ENCODE peak calls at places on chromosome 2, in seven cellular contexts. T is naive thymus-derived CD4-positive, alpha-beta T cell; N is ELR; D is GDM1; Z is Peyer's patch; W is stimulated activated CD4-positive, alpha-beta T cell treated with anti-CD3 and anti-CD28 coated beads, Interleukin-1b, Interleukin-23, amount 100 ng/mL, for 1 hour; X is Daoy. P is an unnamed sample.

GRCh38 chr2:65654496-65654895 is 222.1 kb upstream of the SPRED2 start:
- DNase-seq in T (no peak), N (no peak), D (no peak), Z (no peak), W (no peak), X (no peak), P (no peak)

GRCh38 chr2:109377976-109378375 is 235.8 kb downstream of the SEPTIN10 start:
- DNase-seq in T (no peak), N (no peak), D (no peak), Z (peak), W (no peak), X (no peak), P (no peak)

GRCh38 chr2:28164280-28164801 is 228.3 kb upstream of the FOSL2 start:
- DNase-seq in T (no peak), N (no peak), D (no peak), Z (no peak), W (no peak), X (no peak), P (peak)

GRCh38 chr2:74223941-74224770 is 25.7 kb downstream of the MTHFD2 start:
- DNase-seq in T (no peak), N (peak), D (no peak), Z (no peak), W (no peak), X (no peak), P (peak)

GRCh38 chr2:95332036-95332435 is 34.9 kb downstream of the KCNIP3 start:
- DNase-seq in T (no peak), N (no peak), D (no peak), Z (no peak), W (no peak), X (no peak), P (no peak)

GRCh38 chr2:96556441-96557330 is 20.1 kb downstream of the ARID5A start:
- DNase-seq in T (no peak), N (peak), D (no peak), Z (peak), W (no peak), X (peak), P (peak)

GRCh38 chr2:241966671-241967070 is 97.1 kb downstream of the RTP5 start:
- DNase-seq in T (no peak), N (peak), D (no peak), Z (peak), W (no peak), X (no peak), P (peak)

GRCh38 chr2:109409347-109410020 is 204.3 kb downstream of the SEPTIN10 start:
- DNase-seq in T (no peak), N (no peak), D (no peak), Z (no peak), W (no peak), X (peak), P (no peak)

GRCh38 chr2:120936476-120937334 is 201.0 kb downstream of the GLI2 start:
- DNase-seq in T (no peak), N (no peak), D (no peak), Z (no peak), W (no peak), X (no peak), P (no peak)

GRCh38 chr2:191539068-191539467 is 138.9 kb upstream of the NABP1 start:
- DNase-seq in T (peak), N (peak), D (no peak), Z (no peak), W (peak), X (peak), P (peak)

GRCh38 chr2:73063909-73064875 is 7.3 kb downstream of the SFXN5 start:
- DNase-seq in T (no peak), N (peak), D (no peak), Z (no peak), W (no peak), X (peak), P (peak)

GRCh38 chr2:175097297-175097696 is 70.7 kb downstream of the ATF2 start:
- DNase-seq in T (no peak), N (peak), D (no peak), Z (no peak), W (no peak), X (peak), P (peak)

GRCh38 chr2:158153270-158154015 is 51.8 kb downstream of the UPP2 start:
- DNase-seq in T (no peak), N (no peak), D (no peak), Z (no peak), W (no peak), X (no peak), P (no peak)

GRCh38 chr2:182587831-182588230 is 128.2 kb upstream of the DNAJC10 start:
- DNase-seq in T (no peak), N (peak), D (no peak), Z (no peak), W (no peak), X (peak), P (peak)

GRCh38 chr2:239165206-239165831 is 235.5 kb downstream of the HDAC4 start:
- DNase-seq in T (no peak), N (no peak), D (no peak), Z (peak), W (no peak), X (no peak), P (no peak)

GRCh38 chr2:197435598-197436435 is 989 bp upstream of the SF3B1 start:
- DNase-seq in T (no peak), N (no peak), D (no peak), Z (no peak), W (no peak), X (no peak), P (peak)

GRCh38 chr2:69138793-69139510 is 126.0 kb downstream of the ANTXR1 start:
- DNase-seq in T (no peak), N (peak), D (no peak), Z (no peak), W (no peak), X (peak), P (peak)

GRCh38 chr2:72562451-72563153 is 263.2 kb downstream of the EXOC6B start:
- DNase-seq in T (no peak), N (peak), D (no peak), Z (no peak), W (no peak), X (peak), P (peak)

GRCh38 chr2:176189666-176190641 is 1.5 kb downstream of the HOXD1 start:
- DNase-seq in T (no peak), N (no peak), D (no peak), Z (no peak), W (no peak), X (no peak), P (no peak)

GRCh38 chr2:40243581-40243980 is 208.3 kb downstream of the SLC8A1 start:
- DNase-seq in T (no peak), N (peak), D (no peak), Z (no peak), W (no peak), X (peak), P (peak)

GRCh38 chr2:237060518-237061312 is 25.0 kb upstream of the COPS8 start:
- DNase-seq in T (peak), N (peak), D (peak), Z (peak), W (no peak), X (peak), P (peak)

GRCh38 chr2:6946722-6947121 is 29.5 kb downstream of the RNF144A start:
- DNase-seq in T (no peak), N (peak), D (no peak), Z (no peak), W (no peak), X (peak), P (peak)

GRCh38 chr2:98515571-98515927 is 70.9 kb downstream of the INPP4A start:
- DNase-seq in T (no peak), N (no peak), D (no peak), Z (no peak), W (no peak), X (no peak), P (peak)

GRCh38 chr2:204665244-204665643 is 120.0 kb downstream of the PARD3B start:
- DNase-seq in T (no peak), N (peak), D (no peak), Z (no peak), W (no peak), X (peak), P (peak)

GRCh38 chr2:216090369-216090786 is 8.7 kb downstream of the TMEM169 start:
- DNase-seq in T (no peak), N (no peak), D (no peak), Z (no peak), W (no peak), X (no peak), P (peak)

GRCh38 chr2:178234648-178235047 is 40.3 kb downstream of the OSBPL6 start:
- DNase-seq in T (no peak), N (peak), D (no peak), Z (no peak), W (no peak), X (no peak), P (peak)

GRCh38 chr2:168639501-168639900 is 162.9 kb upstream of the NOSTRIN start:
- DNase-seq in T (no peak), N (peak), D (no peak), Z (peak), W (no peak), X (peak), P (peak)

GRCh38 chr2:33599175-33599942 is at the start of gene FAM98A:
- DNase-seq in T (peak), N (peak), D (peak), Z (peak), W (peak), X (peak), P (peak)

P was measured in iris pigment epithelial cell.